ENCODE peak calls at places on chromosome 22, in nine cellular contexts. D is right atrium auricular region, N is upper lobe of right lung, P is colonic mucosa, T is psoas muscle, C is IMR-90, A is heart right ventricle, F is astrocyte, M is neural progenitor cell. R is an unnamed sample. For H3K9me3, the result is how much of the 10 kb centered on the place peaks cover.

GRCh38 chr22:33923033-33923432 is 2.8 kb upstream of the LARGE1 start:
- DNase-seq in F (peak), D (no peak), P (no peak), N (no peak), T (no peak), A (no peak), M (no peak), C (peak), R (no peak)

GRCh38 chr22:31929126-31929928 is 15.0 kb upstream of the YWHAH start:
- DNase-seq in P (peak), A (peak), T (no peak), N (no peak), C (peak), F (no peak), D (no peak), M (no peak), R (no peak)

GRCh38 chr22:40250608-40251007 is 72.9 kb downstream of the TNRC6B start:
- DNase-seq in C (no peak), T (no peak), M (no peak), F (no peak), D (no peak), N (no peak), P (no peak), A (no peak), R (no peak)

GRCh38 chr22:25834490-25834889 is 92.5 kb downstream of the MYO18B start:
- DNase-seq in C (no peak), P (no peak), N (no peak), T (no peak), D (no peak), M (no peak), F (no peak), A (no peak), R (no peak)

GRCh38 chr22:45096256-45096907 is 67.3 kb upstream of the NUP50 start:
- DNase-seq in F (peak), N (no peak), D (peak), C (peak), M (peak), T (no peak), P (peak), A (peak), R (no peak)

GRCh38 chr22:38870791-38871359 is 1.1 kb downstream of the CBX6 start:
- DNase-seq in T (no peak), D (peak), P (no peak), N (no peak), C (no peak), M (peak), A (no peak), F (no peak), R (no peak)

GRCh38 chr22:45072322-45072903 is 62.6 kb upstream of the PHF21B start:
- DNase-seq in T (no peak), A (no peak), P (no peak), D (no peak), M (peak), N (no peak), F (peak), C (peak), R (no peak)

GRCh38 chr22:32672542-32672941 is 129.0 kb upstream of the TIMP3 start:
- DNase-seq in D (no peak), P (no peak), A (no peak), T (no peak), F (no peak), M (no peak), C (no peak), N (no peak), R (no peak)

GRCh38 chr22:19446603-19447387 is 716 bp downstream of the C22orf39 start:
- DNase-seq in M (peak), N (no peak), F (no peak), D (no peak), P (peak), T (no peak), A (no peak), C (no peak), R (no peak)

GRCh38 chr22:45997077-45997774 is 20.3 kb upstream of the WNT7B start:
- DNase-seq in C (peak), F (peak), P (peak), T (peak), N (peak), A (peak), D (peak), M (peak), R (peak)

GRCh38 chr22:36914383-36914752 is 940 bp downstream of the CSF2RB start:
- DNase-seq in P (no peak), C (no peak), T (no peak), F (no peak), A (no peak), D (no peak), M (no peak), N (no peak), R (no peak)
- H3K27ac ChIP-seq in P (peak), C (no peak), T (no peak), F (no peak), A (no peak), D (no peak), M (no peak), N (peak), R (peak)

GRCh38 chr22:41957941-41958556 is 6.1 kb downstream of the SMIM45 start:
- DNase-seq in C (no peak), A (no peak), T (no peak), M (no peak), P (no peak), F (no peak), D (no peak), N (no peak), R (no peak)
- TF ChIP-seq CTCF in C (no peak), A (peak), T (no peak), M (no peak), P (peak), F (no peak), D (no peak), N (peak), R (peak)

GRCh38 chr22:27638329-27639179 is 163.0 kb downstream of the MN1 start:
- DNase-seq in D (no peak), M (no peak), A (no peak), N (no peak), C (no peak), P (no peak), T (no peak), F (no peak), R (no peak)
- H3K9me3 ChIP-seq in D (under half), M (under half), A (under half), N (under half), C (under half), P (under half), T (under half), F (under half), R (under half)

GRCh38 chr22:41305646-41306045 is 4.3 kb downstream of the ZC3H7B start:
- DNase-seq in C (peak), M (no peak), P (no peak), D (no peak), T (peak), F (peak), A (no peak), N (no peak), R (peak)
- H3K27ac ChIP-seq in C (peak), M (no peak), P (no peak), D (no peak), T (peak), F (no peak), A (no peak), N (no peak), R (no peak)

GRCh38 chr22:37121887-37122591 is 12.5 kb upstream of the TMPRSS6 start:
- DNase-seq in C (peak), P (peak), D (no peak), T (no peak), A (no peak), M (no peak), N (peak), F (peak), R (no peak)
- TF ChIP-seq CTCF in C (no peak), P (no peak), D (no peak), T (no peak), A (no peak), M (no peak), N (no peak), F (no peak), R (no peak)

GRCh38 chr22:47377926-47378560 is 615.6 kb downstream of the TBC1D22A start:
- DNase-seq in T (no peak), D (no peak), F (no peak), P (no peak), A (no peak), C (no peak), M (no peak), N (peak), R (no peak)
- H3K9me3 ChIP-seq in T (under half), D (under half), F (under half), P (under half), A (under half), C (under half), M (under half), N (under half), R (under half)

DNA sequence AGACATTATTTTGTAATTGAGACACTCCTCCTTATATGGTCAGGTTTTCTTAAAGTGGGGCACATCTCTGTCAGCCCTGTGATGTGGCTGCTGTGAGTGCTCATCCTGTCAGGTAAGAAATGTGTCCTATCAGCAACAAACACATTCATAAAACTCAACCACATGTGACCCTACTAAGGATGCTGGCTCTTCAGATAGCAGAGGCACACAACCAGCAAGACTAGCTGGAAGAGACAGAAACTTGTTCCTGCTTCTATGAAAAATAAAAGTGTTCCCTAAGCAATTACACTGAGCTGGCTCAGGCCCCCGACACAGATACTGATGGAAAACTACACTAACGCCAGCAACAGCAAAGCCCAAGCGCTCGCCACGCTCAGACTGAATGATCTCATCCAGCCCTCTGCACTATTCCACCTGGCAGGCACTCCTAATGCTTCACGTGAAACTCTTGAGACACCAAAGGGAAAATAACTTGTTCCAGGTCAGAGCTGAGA is 49.8 kb upstream of the CYP2D6 start:
- DNase-seq in D (peak), P (no peak), T (peak), F (peak), M (no peak), A (peak), N (no peak), C (peak), R (no peak)
- H3K27ac ChIP-seq in D (no peak), P (peak), T (no peak), F (no peak), M (peak), A (no peak), N (no peak), C (no peak), R (no peak)

DNA sequence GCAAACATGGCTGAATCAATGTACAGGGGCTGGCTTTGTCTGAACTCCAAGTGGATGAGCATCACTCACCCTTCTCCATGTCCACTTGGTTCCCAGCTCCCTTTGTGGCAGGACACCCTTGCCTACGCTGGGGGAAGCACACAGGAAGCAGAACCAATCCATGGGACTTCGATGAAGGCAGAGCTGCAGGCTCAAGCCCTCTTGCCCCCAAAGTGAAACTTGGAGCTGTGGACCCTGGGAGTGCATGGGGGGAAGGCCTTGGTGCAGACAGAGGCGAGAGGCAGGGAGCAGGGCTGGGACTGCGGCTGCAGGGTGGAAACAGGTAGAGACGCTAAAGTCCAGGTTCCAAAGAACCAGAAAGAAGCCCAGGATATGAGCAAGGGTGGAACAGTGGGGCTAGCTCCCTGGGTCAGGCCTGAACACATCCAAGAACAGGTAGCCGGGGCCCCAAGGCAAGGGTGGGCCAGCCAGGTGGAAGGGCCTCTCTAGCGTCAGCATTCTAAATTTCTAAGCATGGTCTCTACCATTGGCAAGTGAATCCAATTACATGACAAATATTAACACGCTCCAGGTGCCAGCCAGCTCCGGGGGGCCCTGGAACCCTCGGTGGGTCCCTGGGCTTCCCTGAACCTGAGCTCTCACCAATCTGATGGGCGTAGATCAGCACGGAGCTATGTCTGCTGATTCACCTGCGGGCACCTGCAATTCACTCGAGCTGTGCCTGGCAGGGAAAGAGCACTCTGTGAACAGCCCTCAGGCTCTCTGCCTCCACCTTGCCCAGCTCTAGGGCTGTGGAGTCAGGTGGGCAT is 532.8 kb downstream of the BRD1 start:
- DNase-seq in N (peak), M (no peak), D (peak), T (no peak), P (no peak), F (no peak), C (no peak), A (no peak), R (peak)
- TF ChIP-seq CTCF in N (no peak), M (no peak), D (no peak), T (no peak), P (no peak), F (no peak), C (no peak), A (no peak), R (no peak)

GRCh38 chr22:11627798-11628650 is 3900.0 kb upstream of the OR11H1 start:
- DNase-seq in N (peak), C (no peak), P (no peak), F (no peak), A (no peak), D (no peak), T (no peak), M (no peak), R (no peak)
- H3K9me3 ChIP-seq in N (under half), C (under half), P (under half), F (under half), A (under half), D (under half), T (under half), M (under half), R (under half)